ENCODE peak calls at places on chromosome 20, in eight cellular contexts. X, G, M, E, A, I, D and H are unnamed samples.

GRCh38 chr20:44142416-44142815 is 44.6 kb downstream of the JPH2 start:
- DNase-seq in X (peak; percentile 50), G (no peak), M (no peak), E (no peak), A (no peak), I (no peak), D (no peak), H (no peak)

GRCh38 chr20:53692465-53693067 is 98.9 kb upstream of the ZNF217 start:
- DNase-seq in X (peak; percentile 86), G (no peak), M (no peak), E (no peak), A (peak; percentile 28), I (no peak), D (no peak), H (no peak)

GRCh38 chr20:25549866-25550477 is 35.4 kb downstream of the NINL start:
- DNase-seq in X (peak; percentile 79), G (no peak), M (no peak), E (no peak), A (no peak), I (no peak), D (no peak), H (no peak)

GRCh38 chr20:13852321-13852720 is 67.5 kb downstream of the NDUFAF5 start:
- DNase-seq in X (no peak), G (no peak), M (no peak), E (no peak), A (no peak), I (no peak), D (no peak), H (no peak)

GRCh38 chr20:35145141-35145564 is 2.0 kb downstream of the EDEM2 start:
- DNase-seq in X (peak; percentile 72), G (no peak), M (no peak), E (peak; percentile 75), A (no peak), I (no peak), D (peak; percentile 81), H (no peak)

GRCh38 chr20:12965880-12966270 is 42.9 kb upstream of the SPTLC3 start:
- DNase-seq in X (no peak), G (no peak), M (no peak), E (peak; percentile 51), A (no peak), I (no peak), D (no peak), H (no peak)

GRCh38 chr20:5974531-5974930 is 24.1 kb downstream of the MCM8 start:
- DNase-seq in X (no peak), G (no peak), M (no peak), E (no peak), A (no peak), I (no peak), D (no peak), H (no peak)

GRCh38 chr20:52056203-52057062 is 135.1 kb downstream of the ZFP64 start:
- DNase-seq in X (peak; percentile 95), G (no peak), M (no peak), E (no peak), A (no peak), I (no peak), D (no peak), H (no peak)

GRCh38 chr20:44056010-44056698 is 130.8 kb downstream of the JPH2 start:
- DNase-seq in X (no peak), G (no peak), M (no peak), E (peak; percentile 72), A (no peak), I (peak; percentile 41), D (no peak), H (peak; percentile 29)

GRCh38 chr20:6783752-6784725 is 16.6 kb downstream of the BMP2 start:
- DNase-seq in X (no peak), G (no peak), M (no peak), E (no peak), A (no peak), I (no peak), D (no peak), H (no peak)

GRCh38 chr20:23295934-23296333 is 54.7 kb upstream of the NXT1 start:
- DNase-seq in X (no peak), G (no peak), M (no peak), E (no peak), A (no peak), I (no peak), D (no peak), H (no peak)

GRCh38 chr20:8309638-8310037 is 177.6 kb downstream of the PLCB1 start:
- DNase-seq in X (peak; percentile 15), G (no peak), M (no peak), E (peak; percentile 79), A (no peak), I (no peak), D (no peak), H (no peak)

GRCh38 chr20:44651507-44652373 is at the start of gene ADA:
- DNase-seq in X (peak; percentile 21), G (peak; percentile 43), M (no peak), E (peak; percentile 89), A (no peak), I (peak; percentile 80), D (peak; percentile 78), H (peak; percentile 82)

GRCh38 chr20:34108616-34109174 is 3.3 kb downstream of the EIF2S2 start:
- DNase-seq in X (no peak), G (no peak), M (no peak), E (no peak), A (no peak), I (no peak), D (no peak), H (no peak)

GRCh38 chr20:34111057-34111711 is 859 bp downstream of the EIF2S2 start:
- DNase-seq in X (peak; percentile 71), G (no peak), M (no peak), E (peak; percentile 36), A (no peak), I (no peak), D (peak; percentile 38), H (no peak)

GRCh38 chr20:34111712-34112599 is at the start of gene EIF2S2:
- DNase-seq in X (peak; percentile 99), G (peak; percentile 87), M (peak; percentile 84), E (peak; percentile 100), A (peak; percentile 85), I (peak; percentile 98), D (peak; percentile 100), H (peak; percentile 90)

GRCh38 chr20:34110025-34111013 is 1.7 kb downstream of the EIF2S2 start:
- DNase-seq in X (peak; percentile 10), G (no peak), M (no peak), E (no peak), A (no peak), I (no peak), D (peak; percentile 17), H (no peak)

DNA sequence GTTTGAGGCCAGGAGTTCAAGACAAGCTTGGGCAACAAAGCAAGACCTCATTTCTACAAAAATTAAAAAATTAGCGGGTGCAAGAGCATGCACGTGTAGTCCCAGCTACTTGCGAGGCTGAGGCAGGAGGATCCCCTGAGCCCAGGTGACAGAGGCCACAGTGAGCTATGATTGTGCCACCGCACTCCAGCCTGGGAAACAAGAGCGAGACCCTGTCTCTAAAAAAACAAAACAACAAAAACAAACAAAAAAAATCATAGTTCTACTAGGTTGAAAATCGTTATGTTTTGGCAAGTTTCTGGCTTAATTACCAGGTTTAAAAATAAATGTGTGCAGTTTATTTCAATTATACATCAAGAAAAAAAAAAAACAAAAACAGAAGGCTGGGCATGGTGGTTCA is 2.6 kb downstream of the EIF2S2 start:
- DNase-seq in X (no peak), G (no peak), M (no peak), E (no peak), A (no peak), I (no peak), D (no peak), H (no peak)
- H3K4me1 ChIP-seq in X (peaks cover 7% of the 10 kb centered on the region), G (no peaks in the 10 kb centered on the region), M (peaks cover 8% of the 10 kb centered on the region), E (peaks cover 7% of the 10 kb centered on the region), A (peaks cover 27% of the 10 kb centered on the region), I (peaks cover 53% of the 10 kb centered on the region), D (peaks cover 46% of the 10 kb centered on the region), H (no peaks in the 10 kb centered on the region)

GRCh38 chr20:4812641-4813075 is 90.9 kb downstream of the PRND start:
- DNase-seq in X (no peak), G (no peak), M (no peak), E (no peak), A (no peak), I (no peak), D (peak; percentile 74), H (no peak)

GRCh38 chr20:4812216-4812615 is 90.5 kb downstream of the PRND start:
- DNase-seq in X (no peak), G (no peak), M (no peak), E (no peak), A (no peak), I (no peak), D (peak; percentile 37), H (no peak)

GRCh38 chr20:4811661-4812181 is 90.0 kb downstream of the PRND start:
- DNase-seq in X (no peak), G (peak; percentile 37), M (peak; percentile 55), E (no peak), A (no peak), I (peak; percentile 84), D (peak; percentile 82), H (no peak)

GRCh38 chr20:4810446-4811019 is 88.8 kb downstream of the PRND start:
- DNase-seq in X (no peak), G (no peak), M (no peak), E (no peak), A (no peak), I (no peak), D (no peak), H (no peak)

DNA sequence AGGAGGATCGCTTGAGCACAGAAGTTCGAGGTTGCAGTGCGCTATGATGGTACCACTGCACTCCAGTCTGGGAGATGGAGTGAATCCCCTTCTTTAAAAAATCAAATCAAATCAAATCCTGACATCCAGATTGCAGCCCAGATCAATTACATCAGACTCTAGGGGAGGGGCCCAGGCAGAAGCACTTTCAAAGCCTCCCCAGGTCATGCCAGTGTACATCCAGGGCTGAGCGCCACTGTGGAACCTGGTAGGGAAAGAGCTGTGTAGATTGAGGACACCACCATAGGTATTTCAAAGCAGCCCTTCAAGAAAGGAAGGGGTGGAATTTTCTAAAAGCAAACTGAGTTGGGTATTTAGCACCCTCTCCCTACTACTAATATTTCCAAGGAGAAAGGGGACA is 89.5 kb downstream of the PRND start:
- DNase-seq in X (no peak), G (no peak), M (no peak), E (no peak), A (no peak), I (no peak), D (no peak), H (no peak)
- H3K4me1 ChIP-seq in X (peaks cover 6% of the 10 kb centered on the region), G (no peaks in the 10 kb centered on the region), M (peaks cover 15% of the 10 kb centered on the region), E (peaks cover 7% of the 10 kb centered on the region), A (peaks cover 14% of the 10 kb centered on the region), I (peaks cover 17% of the 10 kb centered on the region), D (peaks cover 76% of the 10 kb centered on the region), H (peaks cover 5% of the 10 kb centered on the region)

GRCh38 chr20:32110173-32110704 is 725 bp downstream of the TM9SF4 start:
- DNase-seq in X (no peak), G (no peak), M (no peak), E (no peak), A (no peak), I (no peak), D (no peak), H (no peak)
- H3K4me1 ChIP-seq in X (peaks cover 4% of the 10 kb centered on the region), G (no peaks in the 10 kb centered on the region), M (peaks cover 34% of the 10 kb centered on the region), E (peaks cover 12% of the 10 kb centered on the region), A (peaks cover 23% of the 10 kb centered on the region), I (peaks cover 31% of the 10 kb centered on the region), D (peaks cover 13% of the 10 kb centered on the region), H (no peaks in the 10 kb centered on the region)

DNA sequence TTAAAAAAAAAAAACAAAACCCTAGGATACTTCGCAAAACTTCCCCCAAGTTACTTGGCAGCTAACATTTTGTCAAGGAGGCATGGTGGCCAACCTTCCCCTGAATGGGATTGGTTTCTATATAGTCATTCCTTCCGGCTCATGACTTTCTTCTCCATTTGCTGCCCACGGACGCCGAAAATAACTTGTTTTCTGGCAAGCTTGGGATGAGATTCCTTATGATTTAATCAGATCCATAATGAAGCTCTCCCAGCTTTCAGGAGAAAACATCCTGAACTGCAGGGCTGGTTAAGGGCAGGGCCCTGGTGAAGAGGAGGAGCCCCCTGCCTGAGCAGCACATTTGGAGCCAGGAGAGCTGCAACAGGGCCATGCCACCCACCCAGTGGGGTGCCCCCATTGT is 49.9 kb downstream of the PPP1R16B start:
- DNase-seq in X (peak; percentile 35), G (no peak), M (no peak), E (no peak), A (no peak), I (no peak), D (no peak), H (no peak)
- H3K4me1 ChIP-seq in X (no peaks in the 10 kb centered on the region), G (no peaks in the 10 kb centered on the region), M (no peaks in the 10 kb centered on the region), E (no peaks in the 10 kb centered on the region), A (no peaks in the 10 kb centered on the region), I (peaks cover 18% of the 10 kb centered on the region), D (peaks cover 64% of the 10 kb centered on the region), H (no peaks in the 10 kb centered on the region)